ENCODE peak calls at places on chromosomes 2 and 18, in seven cellular contexts. V, S, T, M, C, K and I are unnamed samples.

GRCh38 chr18:13377496-13377895 is 158.9 kb downstream of the LDLRAD4 start:
- DNase-seq in M (no peak), C (peak; percentile 46), T (peak; percentile 8), K (no peak), S (no peak), V (no peak), I (peak; percentile 77)

GRCh38 chr2:196500686-196501431 is 138.7 kb upstream of the CCDC150 start:
- DNase-seq in S (no peak), V (peak; percentile 4), T (peak; percentile 34), M (no peak), K (no peak), C (no peak), I (no peak)

GRCh38 chr2:71930073-71930681 is 217.5 kb downstream of the CYP26B1 start:
- DNase-seq in K (no peak), S (no peak), C (no peak), M (no peak), T (no peak), V (no peak), I (no peak)

GRCh38 chr18:64017870-64018269 is 48.0 kb downstream of the SERPINB8 start:
- DNase-seq in V (peak; percentile 60), C (no peak), T (peak; percentile 47), S (no peak), M (no peak), K (peak; percentile 48), I (no peak)

GRCh38 chr2:118231759-118232158 is 143.5 kb downstream of the INSIG2 start:
- DNase-seq in K (no peak), V (no peak), C (no peak), M (no peak), S (no peak), T (no peak), I (no peak)

GRCh38 chr2:109128466-109129355 is at the start of gene SH3RF3:
- DNase-seq in V (peak; percentile 61), S (peak; percentile 57), C (peak; percentile 69), M (no peak), T (peak; percentile 73), K (peak; percentile 69), I (peak; percentile 76)

GRCh38 chr2:64773461-64774118 is 119.9 kb upstream of the SERTAD2 start:
- DNase-seq in K (no peak), C (no peak), T (no peak), M (no peak), S (no peak), V (no peak), I (no peak)

GRCh38 chr2:62787381-62787780 is 81.9 kb downstream of the EHBP1 start:
- DNase-seq in M (no peak), T (peak; percentile 72), K (peak; percentile 76), C (no peak), V (peak; percentile 25), S (no peak), I (no peak)

GRCh38 chr2:3595409-3595808 is 497 bp downstream of the COLEC11 start:
- DNase-seq in M (no peak), K (no peak), V (no peak), T (no peak), S (no peak), C (no peak), I (no peak)

GRCh38 chr2:105747997-105748396 is 3.3 kb downstream of the NCK2 start:
- DNase-seq in S (no peak), C (no peak), M (no peak), K (no peak), V (no peak), T (peak; percentile 36), I (no peak)

GRCh38 chr2:60530228-60530627 is 23.2 kb downstream of the BCL11A start:
- DNase-seq in T (no peak), M (no peak), K (no peak), C (no peak), S (no peak), V (no peak), I (no peak)

GRCh38 chr2:240622631-240623235 is 2.5 kb upstream of the GPR35 start:
- DNase-seq in M (peak; percentile 57), K (no peak), C (peak; percentile 12), S (peak; percentile 16), T (no peak), V (no peak), I (peak; percentile 48)

GRCh38 chr2:38602732-38603401 is at the start of gene HNRNPLL:
- DNase-seq in V (peak; percentile 98), S (peak; percentile 99), C (peak; percentile 99), M (peak; percentile 96), T (peak; percentile 98), K (peak; percentile 98), I (peak; percentile 94)

GRCh38 chr2:35783723-35784122 is 571.9 kb upstream of the CRIM1 start:
- DNase-seq in C (no peak), S (peak; percentile 17), T (no peak), V (peak; percentile 32), K (no peak), M (no peak), I (no peak)

GRCh38 chr2:80073134-80073561 is 231.4 kb downstream of the LRRTM1 start:
- DNase-seq in K (peak; percentile 78), V (peak; percentile 91), S (peak; percentile 30), C (peak; percentile 23), T (peak; percentile 69), M (no peak), I (no peak)

GRCh38 chr2:191910518-191910917 is 63.6 kb upstream of the CAVIN2 start:
- DNase-seq in V (no peak), C (no peak), T (peak; percentile 75), S (no peak), K (peak; percentile 52), M (no peak), I (no peak)

GRCh38 chr2:45458909-45459563 is 152.0 kb downstream of the SRBD1 start:
- DNase-seq in K (peak; percentile 75), V (peak; percentile 50), M (no peak), T (peak; percentile 81), C (peak; percentile 25), S (no peak), I (no peak)

GRCh38 chr18:74665905-74666304 is 68.2 kb downstream of the ZNF407 start:
- DNase-seq in S (no peak), M (no peak), V (no peak), K (no peak), C (no peak), T (no peak), I (no peak)

GRCh38 chr2:134260726-134261125 is 6.9 kb downstream of the MGAT5 start:
- DNase-seq in M (no peak), C (no peak), S (no peak), T (peak; percentile 91), K (peak; percentile 81), V (no peak), I (no peak)

GRCh38 chr2:239814136-239814916 is 210.8 kb downstream of the NDUFA10 start:
- DNase-seq in K (no peak), T (no peak), C (no peak), V (no peak), S (peak; percentile 7), M (no peak), I (peak; percentile 10)

GRCh38 chr2:151287513-151288250 is 1.8 kb downstream of the NMI start:
- DNase-seq in V (no peak), C (no peak), T (no peak), K (no peak), S (no peak), M (no peak), I (no peak)

GRCh38 chr2:134252092-134252775 is 1.6 kb upstream of the MGAT5 start:
- DNase-seq in K (no peak), S (no peak), T (peak; percentile 35), C (no peak), M (no peak), V (no peak), I (no peak)

GRCh38 chr18:73288813-73289212 is 421.0 kb upstream of the NETO1 start:
- DNase-seq in V (no peak), C (no peak), K (no peak), M (no peak), S (no peak), T (no peak), I (no peak)

GRCh38 chr18:46173393-46174316 is 69.5 kb downstream of the HAUS1 start:
- DNase-seq in K (peak; percentile 93), T (peak; percentile 91), S (peak; percentile 97), V (peak; percentile 98), M (peak; percentile 91), C (peak; percentile 92), I (peak; percentile 88)

GRCh38 chr2:27378096-27378808 is 2.3 kb downstream of the ZNF513 start:
- DNase-seq in V (peak; percentile 35), K (no peak), T (no peak), C (peak; percentile 72), M (peak; percentile 57), S (no peak), I (no peak)
- TF ChIP-seq CTCF in V (peak; percentile 46), K (peak; percentile 15), T (no peak), C (no peak), M (peak; percentile 23), S (no peak), I (peak; percentile 12)

GRCh38 chr2:122136071-122136470 is 380.6 kb downstream of the TSN start:
- DNase-seq in S (peak; percentile 42), K (peak; percentile 59), V (peak; percentile 76), T (peak; percentile 55), M (no peak), C (no peak), I (no peak)
- TF ChIP-seq CTCF in S (peak; percentile 44), K (peak; percentile 91), V (peak; percentile 77), T (peak; percentile 81), M (peak; percentile 24), C (no peak), I (peak; percentile 58)

DNA sequence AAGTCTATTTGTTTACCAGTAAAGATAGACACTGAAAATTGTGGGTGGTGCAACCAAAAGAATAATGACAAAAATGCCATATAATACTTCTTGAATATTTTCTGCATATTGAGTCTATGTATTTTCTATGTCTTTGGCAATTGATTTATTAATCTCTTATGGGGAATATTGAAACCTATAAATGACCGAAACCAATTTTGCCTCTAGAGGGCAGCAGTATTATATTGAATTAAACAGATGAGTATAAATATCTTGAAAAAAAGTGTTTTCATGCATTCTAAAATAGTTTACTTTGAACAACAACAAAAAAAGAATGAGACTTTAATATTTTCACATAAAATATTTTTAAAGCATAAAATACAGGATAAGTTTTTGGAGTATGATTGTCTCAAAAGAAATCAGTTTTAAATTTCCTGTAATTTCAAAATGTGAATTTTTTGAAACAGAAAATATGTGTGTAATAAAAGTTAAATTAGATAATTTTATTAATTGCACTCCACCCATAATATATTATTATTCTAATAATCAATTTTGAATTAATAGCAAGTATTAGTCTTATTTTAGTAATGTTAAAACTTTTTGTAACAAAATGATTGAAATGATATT is 49.9 kb upstream of the CALCRL start:
- DNase-seq in V (peak; percentile 24), S (no peak), C (no peak), M (no peak), T (peak; percentile 43), K (peak; percentile 38), I (no peak)
- TF ChIP-seq CTCF in V (no peak), S (no peak), C (peak; percentile 39), M (peak; percentile 89), T (peak; percentile 36), K (peak; percentile 50), I (peak; percentile 62)

DNA sequence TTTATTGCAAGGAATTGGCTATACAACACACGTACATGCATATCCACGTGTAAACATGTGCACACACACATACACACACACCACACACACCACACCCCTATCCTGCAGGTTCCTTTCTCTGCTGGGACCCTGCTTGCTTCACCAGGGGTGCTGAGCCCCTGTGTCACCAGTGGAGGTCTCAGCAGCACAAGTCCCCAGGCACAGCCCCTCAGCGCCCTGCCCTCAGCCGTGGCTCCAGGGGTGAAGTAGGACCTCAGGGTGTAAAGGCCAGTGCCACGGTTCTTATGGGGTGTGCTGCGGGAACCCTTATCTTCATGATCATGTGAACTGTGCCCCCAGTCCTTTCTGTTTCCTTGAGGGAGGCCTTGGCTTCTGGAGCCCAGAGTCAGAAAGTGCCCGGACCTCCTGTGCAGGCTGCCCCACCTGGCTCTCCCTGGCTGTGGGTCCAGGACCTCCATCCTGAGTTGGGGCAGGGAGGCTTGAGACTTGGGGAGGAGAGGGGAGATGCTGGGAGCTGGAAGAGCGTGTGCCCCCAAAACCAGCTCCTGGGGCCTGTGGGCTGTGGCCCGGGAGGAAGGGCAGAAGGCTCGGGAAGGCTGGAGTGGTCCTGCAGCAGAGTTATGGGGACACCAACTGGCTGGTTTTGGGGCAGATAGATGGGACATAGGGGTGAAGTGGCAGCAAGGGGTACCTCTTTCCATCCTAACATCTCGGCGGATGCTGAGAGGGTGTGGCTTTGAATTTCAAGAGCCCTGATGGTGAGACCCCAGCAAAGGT is 20.3 kb upstream of the KLF11 start:
- DNase-seq in K (no peak), V (no peak), M (no peak), S (no peak), T (no peak), C (no peak), I (no peak)
- TF ChIP-seq CTCF in K (no peak), V (peak; percentile 53), M (no peak), S (no peak), T (no peak), C (no peak), I (no peak)